ENCODE peak calls at places on chromosomes 5 and 9, in five cellular contexts. D is uterus, H is H1, V is Panc1, W is body of pancreas. X is an unnamed sample. For H3K9me3, the result is how much of the 10 kb centered on the place peaks cover.

GRCh38 chr5:59360130-59360555 is 533.4 kb downstream of the PDE4D start:
- DNase-seq in V (no peak), D (no peak), H (no peak), W (no peak), X (no peak)

GRCh38 chr5:171586436-171586835 is 167.0 kb downstream of the FGF18 start:
- DNase-seq in D (no peak), H (no peak), V (no peak), W (peak), X (no peak)

GRCh38 chr5:75006821-75007536 is 45.4 kb downstream of the GCNT4 start:
- DNase-seq in H (no peak), W (no peak), V (no peak), D (no peak), X (no peak)

GRCh38 chr5:174084691-174085154 is 39.2 kb downstream of the NSG2 start:
- DNase-seq in W (no peak), D (no peak), H (no peak), V (no peak), X (no peak)

GRCh38 chr5:38845555-38846378 is at the start of gene OSMR:
- DNase-seq in W (peak), H (no peak), V (peak), D (peak), X (peak)

GRCh38 chr5:66582499-66582898 is 13.7 kb upstream of the MAST4 start:
- DNase-seq in H (no peak), V (no peak), W (no peak), D (no peak), X (no peak)

GRCh38 chr9:129182625-129183494 is 4.8 kb upstream of the IER5L start:
- DNase-seq in V (no peak), D (no peak), W (no peak), H (no peak), X (no peak)

GRCh38 chr9:84782228-84782866 is 112.8 kb downstream of the NTRK2 start:
- DNase-seq in W (no peak), D (no peak), H (no peak), V (no peak), X (no peak)

GRCh38 chr5:9156282-9156681 is 389.6 kb downstream of the SEMA5A start:
- DNase-seq in D (peak), V (no peak), H (peak), W (peak), X (no peak)

GRCh38 chr9:100354121-100354800 is 1.5 kb upstream of the TEX10 start:
- DNase-seq in W (no peak), H (no peak), V (no peak), D (no peak), X (no peak)

GRCh38 chr5:68562308-68562707 is 346.8 kb downstream of the PIK3R1 start:
- DNase-seq in W (peak), H (no peak), D (no peak), V (no peak), X (peak)

GRCh38 chr9:114981095-114981494 is 50.7 kb upstream of the TNFSF8 start:
- DNase-seq in D (no peak), W (no peak), H (no peak), V (no peak), X (no peak)

GRCh38 chr5:169164481-169164925 is 136.4 kb downstream of the SLIT3 start:
- DNase-seq in V (no peak), D (no peak), W (peak), H (peak), X (no peak)

GRCh38 chr9:12794024-12794799 is 19.4 kb downstream of the LURAP1L start:
- DNase-seq in H (no peak), W (no peak), D (no peak), V (no peak), X (no peak)

GRCh38 chr5:147515269-147515668 is 5.4 kb upstream of the DPYSL3 start:
- DNase-seq in W (no peak), H (no peak), D (no peak), V (no peak), X (no peak)

GRCh38 chr9:79952401-79952800 is 380.6 kb downstream of the TLE4 start:
- DNase-seq in W (no peak), D (no peak), V (no peak), H (no peak), X (no peak)

GRCh38 chr5:100595152-100595811 is 60.1 kb downstream of the FAM174A start:
- DNase-seq in D (no peak), W (peak), V (peak), H (no peak), X (no peak)

GRCh38 chr5:115545065-115545882 is 699 bp upstream of the FEM1C start:
- DNase-seq in W (no peak), H (no peak), D (no peak), V (no peak), X (no peak)

GRCh38 chr5:142386151-142387021 is 61.6 kb upstream of the SPRY4 start:
- DNase-seq in W (no peak), V (no peak), H (no peak), D (no peak), X (no peak)

GRCh38 chr5:136169218-136169617 is 23.7 kb downstream of the SMIM32 start:
- DNase-seq in D (no peak), W (no peak), V (no peak), H (no peak), X (no peak)

GRCh38 chr5:59021286-59021673 is 438.4 kb downstream of the RAB3C start:
- DNase-seq in V (no peak), D (no peak), W (no peak), H (no peak), X (no peak)

GRCh38 chr5:141355641-141356040 is 820 bp downstream of the PCDHGA4 start:
- DNase-seq in W (no peak), H (no peak), V (no peak), D (no peak), X (no peak)

GRCh38 chr5:141356950-141357349 is 2.1 kb downstream of the PCDHGA4 start:
- DNase-seq in H (no peak), D (no peak), W (no peak), V (no peak), X (no peak)

GRCh38 chr5:141359790-141360426 is at the start of gene PCDHGB2:
- DNase-seq in W (no peak), H (no peak), V (peak), D (no peak), X (no peak)

GRCh38 chr5:141354900-141355469 is at the start of gene PCDHGA4:
- DNase-seq in W (no peak), D (no peak), H (no peak), V (no peak), X (no peak)

GRCh38 chr5:141356133-141356532 is 1.3 kb downstream of the PCDHGA4 start:
- DNase-seq in D (no peak), H (no peak), V (no peak), W (no peak), X (no peak)
- H3K9me3 ChIP-seq in D (half or more), H (under half), V (under half), W (under half), X (under half)

DNA sequence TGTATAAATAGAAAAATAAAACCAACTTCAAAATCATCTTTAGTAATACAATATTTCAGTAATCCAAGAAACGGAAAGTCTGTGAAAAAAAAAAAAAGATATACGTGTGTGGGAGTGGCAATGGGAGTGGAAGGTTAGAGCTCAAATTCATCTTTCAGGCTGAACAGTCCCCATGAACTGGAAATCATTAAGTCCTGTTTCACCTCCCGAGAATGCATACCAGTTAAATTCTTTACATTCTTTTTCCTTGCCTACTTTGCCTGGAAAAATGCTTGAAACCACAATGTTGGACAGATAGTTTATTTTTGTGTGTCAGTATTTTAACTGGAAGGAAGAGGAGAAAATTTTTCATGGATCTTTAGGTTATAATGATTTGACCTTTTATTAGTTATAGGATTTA is 166.8 kb downstream of the MUSK start:
- DNase-seq in W (no peak), D (no peak), V (no peak), H (no peak), X (no peak)
- H3K4me3 ChIP-seq in W (no peak), D (no peak), V (no peak), H (no peak), X (no peak)

DNA sequence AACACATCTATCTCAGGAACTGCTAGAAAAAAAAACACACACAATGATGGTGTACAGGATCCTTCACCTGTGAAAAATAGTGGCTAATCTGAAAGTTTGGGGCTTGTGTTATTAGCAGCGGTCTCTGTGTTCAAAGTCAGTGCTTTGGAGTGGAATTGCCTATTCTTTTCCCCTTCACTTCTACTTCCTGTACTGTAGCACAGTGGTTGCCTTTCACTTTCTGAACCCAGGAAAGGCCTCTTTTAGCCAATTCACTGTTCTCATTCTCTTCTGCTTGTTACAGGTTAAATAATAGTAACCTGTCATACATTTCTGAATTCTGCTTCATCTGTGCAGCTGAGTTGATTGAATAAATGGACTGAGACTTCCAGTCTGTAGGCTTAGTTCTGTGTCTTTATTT is 161.3 kb upstream of the RGS7BP start:
- DNase-seq in V (no peak), H (no peak), D (no peak), W (no peak), X (no peak)
- H3K9me3 ChIP-seq in V (under half), H (under half), D (under half), W (under half), X (under half)

DNA sequence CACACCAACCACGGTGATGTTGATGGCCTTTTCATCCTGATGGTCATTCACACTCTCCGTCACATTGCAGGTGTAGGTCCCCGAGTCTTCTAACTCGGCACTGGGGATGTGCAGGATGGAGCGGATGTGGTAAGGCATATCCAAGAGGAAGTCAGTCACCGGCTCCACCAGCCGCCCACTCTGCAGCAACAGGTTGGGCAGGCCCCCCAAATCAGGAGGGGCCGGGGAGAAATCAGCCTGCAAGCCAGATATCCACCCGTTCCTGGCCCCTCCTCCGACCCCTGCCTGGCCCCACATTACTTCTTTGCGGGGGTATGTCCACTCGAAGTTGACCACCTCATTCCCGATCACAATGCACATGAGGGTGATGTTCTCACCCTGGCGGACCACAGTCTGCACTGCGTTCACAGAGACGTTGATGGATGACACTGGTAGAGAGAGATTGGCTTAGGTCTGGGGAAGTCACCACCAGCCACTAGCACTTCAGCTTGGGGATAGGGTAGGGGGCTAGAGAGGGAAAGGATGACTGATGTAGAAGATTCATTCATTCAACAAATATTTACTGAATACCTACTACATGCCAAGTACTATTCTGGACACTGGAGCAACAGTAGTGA is 22.0 kb downstream of the PDGFRB start:
- DNase-seq in D (no peak), H (no peak), W (no peak), V (no peak), X (no peak)
- H3K4me3 ChIP-seq in D (no peak), H (no peak), W (no peak), V (no peak), X (no peak)

DNA sequence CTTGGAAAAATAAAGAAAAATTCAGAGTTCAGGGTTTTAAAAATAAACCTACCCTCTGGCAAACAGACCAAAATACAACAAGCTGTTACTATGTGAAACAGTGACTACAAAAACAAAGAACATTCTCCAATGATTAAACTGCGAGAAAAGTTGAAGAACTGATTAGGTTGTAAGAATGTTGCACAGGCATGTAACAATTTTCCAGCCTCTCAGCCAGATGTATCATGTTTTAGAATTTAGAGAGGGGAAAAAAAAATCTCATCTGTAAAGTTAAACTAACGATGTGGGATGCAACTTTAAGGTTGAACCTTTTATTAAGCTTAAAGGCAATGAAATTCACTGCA is 96.8 kb downstream of the MEF2C start:
- DNase-seq in D (no peak), W (no peak), V (no peak), H (no peak), X (no peak)
- H3K9me3 ChIP-seq in D (under half), W (under half), V (under half), H (under half), X (under half)

X was measured in thyroid gland.